ENCODE peak calls at places on chromosomes 16 and 17, in nine cellular contexts. C is sigmoid colon; X is body of pancreas; F is stomach; G is CD4-positive, CD25-positive, alpha-beta regulatory T cell; V is naive thymus-derived CD4-positive, alpha-beta T cell; T is tibial nerve; J is left lung; R is IMR-90. P is an unnamed sample.

GRCh38 chr17:39147221-39148185 is 3.9 kb downstream of the PLXDC1 start:
- DNase-seq in F (no peak), C (no peak), T (peak; percentile 72), J (no peak), V (no peak), X (no peak), R (no peak), G (no peak), P (no peak)

GRCh38 chr17:69434164-69434579 is 19.7 kb downstream of the MAP2K6 start:
- DNase-seq in X (no peak), T (no peak), R (peak; percentile 26), G (no peak), C (no peak), V (no peak), F (no peak), J (no peak), P (peak; percentile 87)

GRCh38 chr16:19329932-19330331 is 44.4 kb downstream of the CLEC19A start:
- DNase-seq in G (no peak), X (no peak), V (no peak), T (no peak), R (no peak), F (no peak), J (no peak), C (no peak), P (no peak)

GRCh38 chr17:59165933-59166342 is 10.4 kb downstream of the PRR11 start:
- DNase-seq in R (peak; percentile 60), G (peak; percentile 49), C (no peak), F (peak; percentile 47), J (no peak), T (peak; percentile 30), V (no peak), X (no peak), P (peak; percentile 69)

GRCh38 chr17:13770702-13771101 is 169.0 kb upstream of the HS3ST3A1 start:
- DNase-seq in C (no peak), T (no peak), G (no peak), X (no peak), F (no peak), V (no peak), R (no peak), J (no peak), P (no peak)

GRCh38 chr17:35129973-35130351 is 8.5 kb downstream of the FNDC8 start:
- DNase-seq in F (no peak), R (peak; percentile 40), V (no peak), C (no peak), X (no peak), G (no peak), T (no peak), J (no peak), P (no peak)

GRCh38 chr17:4786516-4786915 is 352 bp upstream of the VMO1 start:
- DNase-seq in J (no peak), X (no peak), C (no peak), F (no peak), T (no peak), G (no peak), R (no peak), V (no peak), P (no peak)

GRCh38 chr16:68074850-68075249 is 10.3 kb upstream of the NFATC3 start:
- DNase-seq in V (no peak), X (no peak), G (peak; percentile 61), R (no peak), J (no peak), F (peak; percentile 53), T (no peak), C (no peak), P (peak; percentile 64)

GRCh38 chr16:86718118-86718517 is 139.8 kb downstream of the FOXL1 start:
- DNase-seq in G (no peak), F (no peak), C (no peak), T (no peak), V (no peak), R (peak; percentile 10), X (no peak), J (no peak), P (no peak)

GRCh38 chr16:75264999-75265910 is 13.8 kb upstream of the BCAR1 start:
- DNase-seq in R (no peak), C (peak; percentile 82), F (peak; percentile 68), T (no peak), V (no peak), J (no peak), X (peak; percentile 64), G (no peak), P (peak; percentile 66)

GRCh38 chr16:12341966-12342365 is 365.4 kb downstream of the SNX29 start:
- DNase-seq in V (no peak), F (no peak), T (no peak), X (no peak), R (peak; percentile 31), J (no peak), G (no peak), C (no peak), P (no peak)

GRCh38 chr17:20203021-20203420 is 193.9 kb downstream of the SPECC1 start:
- DNase-seq in G (no peak), R (peak; percentile 26), T (no peak), C (no peak), F (no peak), X (no peak), V (no peak), J (no peak), P (no peak)
- H3K4me1 ChIP-seq in G (peaks cover 3% of the 10 kb centered on the region), R (peaks cover 32% of the 10 kb centered on the region), T (peaks cover 16% of the 10 kb centered on the region), C (peaks cover 14% of the 10 kb centered on the region), F (peaks cover 2% of the 10 kb centered on the region), X (peaks cover 14% of the 10 kb centered on the region), V (no peaks in the 10 kb centered on the region), J (peaks cover 17% of the 10 kb centered on the region), P (no peaks in the 10 kb centered on the region)

GRCh38 chr16:57283956-57284205 is 591 bp downstream of the PLLP start:
- DNase-seq in R (no peak), J (no peak), T (no peak), G (no peak), C (no peak), V (no peak), F (no peak), X (no peak), P (no peak)

GRCh38 chr16:57283214-57283955 is 1.1 kb downstream of the PLLP start:
- DNase-seq in C (peak; percentile 53), J (no peak), G (no peak), T (no peak), V (no peak), F (peak; percentile 70), R (no peak), X (peak; percentile 50), P (peak; percentile 93)

GRCh38 chr16:57284952-57285263 is 436 bp upstream of the PLLP start:
- DNase-seq in F (no peak), V (no peak), J (no peak), X (no peak), R (no peak), G (no peak), C (no peak), T (no peak), P (no peak)

GRCh38 chr16:57284206-57284951 is at the start of gene PLLP:
- DNase-seq in G (peak; percentile 37), J (no peak), F (peak; percentile 74), V (peak; percentile 34), X (peak; percentile 71), T (no peak), R (peak; percentile 8), C (peak; percentile 61), P (peak; percentile 77)

DNA sequence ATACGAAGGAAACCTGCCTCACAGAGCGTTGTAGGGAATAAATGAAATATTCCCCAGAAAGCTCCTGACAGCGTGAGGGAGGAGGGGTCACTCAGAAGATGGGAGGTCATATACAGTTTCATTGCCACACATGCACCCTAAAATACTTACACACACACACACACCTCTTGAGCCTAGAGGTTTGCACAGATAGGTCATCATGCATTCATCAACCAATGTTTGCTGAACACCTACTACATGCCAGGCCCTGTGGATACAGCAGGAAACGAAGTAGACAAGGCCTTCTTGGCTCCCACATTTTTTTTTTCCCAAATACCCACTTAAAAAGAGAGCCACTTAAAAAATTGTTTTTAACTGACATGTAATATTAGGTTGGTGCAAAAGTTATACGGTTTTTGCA is 907 bp upstream of the PLLP start:
- DNase-seq in R (no peak), T (no peak), X (no peak), G (no peak), F (no peak), V (no peak), C (no peak), J (no peak), P (no peak)
- H3K27ac ChIP-seq in R (no peak overlapping the region), T (peak overlapping the region; percentile 88), X (no peak overlapping the region), G (no peak overlapping the region), F (no peak overlapping the region), V (no peak overlapping the region), C (no peak overlapping the region), J (no peak overlapping the region), P (no peak overlapping the region)

DNA sequence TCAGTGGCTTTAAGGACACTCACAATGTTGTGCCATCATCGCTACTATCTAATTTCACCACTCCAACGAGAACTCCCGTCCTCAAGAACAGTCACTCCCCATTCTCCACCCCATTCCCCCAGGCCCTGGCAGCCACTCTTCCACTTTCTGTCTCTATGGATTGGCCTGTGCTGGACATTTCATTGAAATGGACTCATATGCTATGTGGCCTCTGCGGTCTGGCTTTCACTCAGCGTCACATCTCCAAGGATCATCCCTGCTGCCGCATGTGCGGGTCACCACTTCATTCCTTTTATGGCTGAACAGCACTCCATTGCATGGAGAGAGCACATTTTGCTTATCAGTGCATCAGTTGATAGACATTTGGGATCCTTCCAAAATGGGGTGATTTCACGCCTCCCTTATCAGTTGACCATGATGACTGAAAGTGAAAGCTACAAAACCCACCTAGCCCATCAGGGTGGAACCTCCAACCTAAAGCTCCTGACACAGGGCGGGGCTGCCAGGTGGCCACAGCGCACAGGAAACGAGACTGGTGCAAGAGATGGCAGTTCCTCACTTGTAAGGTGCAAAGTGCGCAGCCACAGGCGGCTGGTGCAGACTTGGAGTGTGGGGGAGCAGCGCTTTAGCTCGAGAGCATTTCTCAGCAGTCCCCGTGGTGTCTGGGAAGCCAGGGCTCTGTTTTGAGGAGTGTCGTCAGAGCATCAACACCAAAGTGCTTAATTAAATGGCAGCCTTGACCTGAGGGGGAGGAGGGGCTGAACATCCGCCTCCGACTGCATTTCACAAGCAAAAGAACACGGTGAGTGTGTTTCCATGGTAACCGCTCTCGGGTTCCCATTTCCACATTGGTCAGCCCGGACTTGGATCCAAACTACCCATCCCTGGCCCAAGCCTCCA is 23.8 kb downstream of the COTL1 start:
- DNase-seq in T (no peak), V (peak; percentile 74), X (no peak), G (peak; percentile 74), C (no peak), J (peak; percentile 68), R (no peak), F (peak; percentile 78), P (peak; percentile 97)
- H3K4me1 ChIP-seq in T (peaks cover 39% of the 10 kb centered on the region), V (peaks cover 60% of the 10 kb centered on the region), X (peaks cover 15% of the 10 kb centered on the region), G (peaks cover 52% of the 10 kb centered on the region), C (peaks cover 3% of the 10 kb centered on the region), J (peaks cover 17% of the 10 kb centered on the region), R (peaks cover 27% of the 10 kb centered on the region), F (peaks cover 58% of the 10 kb centered on the region), P (peaks cover 1% of the 10 kb centered on the region)

DNA sequence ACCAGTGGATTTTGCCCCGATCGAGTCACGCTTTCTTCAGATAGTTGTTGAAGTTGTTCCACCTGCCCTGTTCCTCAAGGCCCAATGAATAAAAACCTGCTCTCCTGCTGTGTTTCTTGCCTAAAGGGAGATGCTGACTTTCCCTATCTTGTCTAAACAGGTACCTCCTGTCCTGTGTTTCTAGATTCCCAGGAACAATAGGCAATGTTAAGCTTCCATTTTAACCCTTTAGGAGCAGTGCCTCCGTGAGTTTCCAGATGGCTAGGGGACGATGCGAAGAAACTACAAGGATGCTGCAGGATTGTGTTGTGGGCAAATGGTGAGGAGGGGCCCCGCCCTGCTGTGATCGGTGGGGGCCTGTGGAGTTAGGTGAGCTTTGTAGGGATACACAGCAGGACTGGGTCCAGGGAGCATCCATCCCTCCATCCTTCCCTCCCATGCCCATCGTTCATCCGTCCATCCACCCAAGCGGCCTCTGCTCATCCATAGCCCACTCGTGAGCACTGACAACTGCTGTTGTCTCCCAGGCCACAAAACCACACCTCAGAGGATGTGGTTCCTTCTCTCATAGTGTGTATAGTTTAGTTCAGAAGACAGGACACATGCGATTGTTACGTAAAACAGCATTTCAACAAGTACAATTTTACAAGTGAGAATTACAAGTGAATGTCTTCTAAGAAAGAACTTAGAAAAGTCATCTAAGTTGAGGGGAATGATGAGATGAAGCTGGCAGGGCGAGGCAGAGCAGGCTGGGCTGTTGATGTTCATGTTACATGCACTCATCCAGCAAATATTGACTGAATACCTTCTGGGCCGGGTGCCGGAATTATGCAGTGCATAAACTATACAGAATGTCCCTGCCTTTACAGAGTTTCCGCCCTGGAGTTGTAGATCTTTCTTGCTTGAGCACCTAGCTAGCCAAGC is 5.2 kb downstream of the ARSG start:
- DNase-seq in X (no peak), C (no peak), G (peak; percentile 87), T (no peak), J (no peak), V (peak; percentile 79), F (peak; percentile 49), R (no peak), P (peak; percentile 72)
- H3K27ac ChIP-seq in X (peak overlapping the region; percentile 9), C (no peak overlapping the region), G (peak overlapping the region; percentile 85), T (no peak overlapping the region), J (peak overlapping the region; percentile 40), V (peak overlapping the region; percentile 64), F (peak overlapping the region; percentile 19), R (no peak overlapping the region), P (peak overlapping the region; percentile 47)

P was measured in small intestine.